ENCODE peak calls at places on chromosomes 11 and 22, in six cellular contexts. H, J, E, O, A and V are unnamed samples.

GRCh38 chr11:73907191-73907590 is 30.4 kb downstream of the PAAF1 start:
- DNase-seq in E (peak; percentile 53), A (no peak), H (no peak), J (no peak), O (peak; percentile 6), V (peak; percentile 48)

GRCh38 chr22:23763579-23764331 is 965 bp downstream of the C22orf15 start:
- DNase-seq in A (peak; percentile 55), H (no peak), E (no peak), O (no peak), J (no peak), V (no peak)

GRCh38 chr11:72519220-72519881 is 85.0 kb upstream of the CLPB start:
- DNase-seq in A (no peak), H (no peak), O (no peak), J (no peak), E (no peak), V (no peak)

GRCh38 chr11:58654908-58655296 is 32.4 kb downstream of the CNTF start:
- DNase-seq in H (no peak), J (no peak), A (no peak), O (no peak), E (no peak), V (no peak)

GRCh38 chr11:95363710-95364109 is 132.7 kb upstream of the SESN3 start:
- DNase-seq in H (no peak), J (no peak), O (peak; percentile 16), E (no peak), A (no peak), V (no peak)

GRCh38 chr11:65792456-65792855 is 5.6 kb downstream of the OVOL1 start:
- DNase-seq in O (no peak), A (no peak), E (no peak), H (no peak), J (no peak), V (no peak)

GRCh38 chr22:36807627-36808026 is 9.2 kb downstream of the PVALB start:
- DNase-seq in O (no peak), J (no peak), H (no peak), E (no peak), A (no peak), V (no peak)

GRCh38 chr11:97856666-97857065 is 1164.1 kb upstream of the CNTN5 start:
- DNase-seq in A (no peak), J (no peak), O (no peak), H (no peak), E (no peak), V (no peak)

GRCh38 chr11:131275580-131275979 is 94.8 kb upstream of the NTM start:
- DNase-seq in H (no peak), O (no peak), J (peak; percentile 74), A (no peak), E (no peak), V (no peak)

GRCh38 chr22:31853736-31854500 is 90.4 kb upstream of the YWHAH start:
- DNase-seq in O (no peak), J (no peak), A (no peak), H (no peak), E (no peak), V (no peak)

GRCh38 chr22:24807284-24807950 is 1.4 kb downstream of the SGSM1 start:
- DNase-seq in A (no peak), O (no peak), H (peak; percentile 91), E (peak; percentile 78), J (no peak), V (no peak)

GRCh38 chr11:6565988-6566703 is 37.3 kb downstream of the RRP8 start:
- DNase-seq in H (no peak), E (no peak), O (no peak), A (no peak), J (no peak), V (no peak)

GRCh38 chr11:64698427-64698826 is 24.6 kb downstream of the NRXN2 start:
- DNase-seq in H (no peak), A (no peak), E (no peak), J (no peak), O (no peak), V (no peak)

GRCh38 chr11:396948-397548 is 3.0 kb downstream of the PKP3 start:
- DNase-seq in E (peak; percentile 63), H (no peak), O (peak; percentile 63), A (peak; percentile 56), J (peak; percentile 82), V (no peak)

GRCh38 chr11:45017329-45017728 is 66.6 kb upstream of the TP53I11 start:
- DNase-seq in O (no peak), A (no peak), E (no peak), H (no peak), J (no peak), V (no peak)

GRCh38 chr22:44532466-44533025 is 34.5 kb upstream of the RTL6 start:
- DNase-seq in J (no peak), O (no peak), A (no peak), E (no peak), H (no peak), V (no peak)

GRCh38 chr11:99422581-99423434 is 402.1 kb downstream of the CNTN5 start:
- DNase-seq in O (no peak), H (no peak), A (no peak), J (no peak), E (no peak), V (no peak)

GRCh38 chr11:48154162-48154561 is 62.4 kb upstream of the OR4B1 start:
- DNase-seq in J (no peak), O (no peak), H (no peak), A (no peak), E (no peak), V (no peak)

GRCh38 chr11:62614275-62614674 is 1.2 kb downstream of the ROM1 start:
- DNase-seq in O (peak; percentile 35), H (no peak), E (no peak), A (no peak), J (no peak), V (no peak)

GRCh38 chr11:128532571-128533091 is 54.7 kb downstream of the ETS1 start:
- DNase-seq in J (no peak), E (no peak), O (no peak), A (no peak), H (no peak), V (no peak)

GRCh38 chr11:64803846-64804345 is 882 bp upstream of the MAP4K2 start:
- DNase-seq in A (no peak), E (no peak), J (no peak), O (no peak), H (no peak), V (no peak)

GRCh38 chr22:43270314-43270908 is 72.8 kb downstream of the SCUBE1 start:
- DNase-seq in J (no peak), H (no peak), O (peak; percentile 69), E (no peak), A (no peak), V (no peak)
- TF ChIP-seq CTCF in J (no peak), H (no peak), O (peak; percentile 64), E (no peak), A (no peak), V (no peak)

DNA sequence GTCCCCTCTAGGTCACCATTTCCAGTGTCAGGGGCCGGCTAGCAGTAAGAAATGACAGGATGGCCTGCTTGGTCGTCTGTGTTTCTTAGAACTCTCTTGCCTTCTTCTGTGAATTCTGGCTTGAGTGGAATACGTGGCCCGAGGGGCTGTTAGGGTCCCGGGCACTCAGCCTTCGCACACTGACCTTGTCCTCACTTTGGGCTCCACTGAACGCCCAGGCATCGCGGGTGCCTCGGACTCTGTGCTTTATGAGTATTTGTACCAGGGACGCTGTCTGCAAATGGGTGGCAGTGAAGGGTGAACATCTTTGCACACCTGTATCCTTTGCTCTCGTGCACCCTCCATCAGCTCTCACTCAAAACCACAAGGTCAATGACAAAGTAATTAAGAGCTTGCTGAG is 123.4 kb upstream of the ANO1 start:
- DNase-seq in J (no peak), O (no peak), A (no peak), E (no peak), H (no peak), V (no peak)
- TF ChIP-seq CTCF in J (no peak), O (no peak), A (no peak), E (no peak), H (no peak), V (no peak)

GRCh38 chr11:3216027-3216525 is 2.5 kb downstream of the MRGPRG start:
- DNase-seq in O (no peak), H (peak; percentile 32), E (peak; percentile 9), A (peak; percentile 7), J (no peak), V (no peak)
- TF ChIP-seq CTCF in O (no peak), H (no peak), E (no peak), A (no peak), J (no peak), V (no peak)

GRCh38 chr11:120210651-120211521 is at the start of gene OAF:
- DNase-seq in E (peak; percentile 81), A (peak; percentile 39), H (no peak), O (peak; percentile 86), J (peak; percentile 85), V (peak; percentile 56)
- TF ChIP-seq CTCF in E (no peak), A (no peak), H (peak; percentile 15), O (peak; percentile 2), J (no peak), V (peak; percentile 28)

GRCh38 chr11:27076121-27076589 is 35.5 kb downstream of the BBOX1 start:
- DNase-seq in E (no peak), J (peak; percentile 71), A (no peak), H (peak; percentile 61), O (no peak), V (no peak)
- TF ChIP-seq CTCF in E (no peak), J (no peak), A (no peak), H (peak; percentile 8), O (no peak), V (no peak)

DNA sequence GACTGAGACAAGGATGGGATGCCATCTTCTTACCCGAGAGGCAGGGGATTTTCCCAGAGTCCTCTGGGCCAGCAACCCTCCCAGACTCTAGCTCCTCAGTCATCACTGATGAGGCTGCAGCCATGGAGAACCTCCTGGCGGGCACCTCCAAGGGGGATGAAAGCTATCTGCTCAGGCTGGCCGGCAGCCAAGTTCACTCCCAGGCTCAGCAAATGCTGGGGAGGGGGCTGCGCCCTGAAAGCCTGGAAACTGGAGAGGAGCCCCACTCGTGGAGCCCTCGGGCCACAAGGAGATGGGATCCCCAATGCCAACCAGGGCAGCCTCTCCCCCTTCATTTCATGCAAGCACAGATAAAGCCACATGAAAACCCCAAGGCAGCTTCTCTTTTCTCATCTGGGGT is 75.0 kb downstream of the CACNA1I start:
- DNase-seq in J (no peak), A (no peak), H (no peak), E (no peak), O (no peak), V (no peak)
- TF ChIP-seq CTCF in J (no peak), A (no peak), H (no peak), E (no peak), O (no peak), V (no peak)